ENCODE peak calls at places on chromosomes 7 and 10, in six cellular contexts. One of them, this sample, is unnamed.

GRCh38 chr10:102072867-102073527 is 7.8 kb downstream of the HPS6 start:
- DNase-seq in NCI-H2171 treated with DMSO at 0.1 percent for 48 hours: peak
- DNase-seq in B cell: peak
- DNase-seq in foreskin fibroblast: peak
- DNase-seq in epithelial cell of esophagus: peak
- DNase-seq in GM13977: peak
- DNase-seq in this sample: peak

GRCh38 chr7:149782682-149783345 is 9.4 kb upstream of the ZNF467 start:
- DNase-seq in NCI-H2171 treated with DMSO at 0.1 percent for 48 hours: no peak
- DNase-seq in B cell: no peak
- DNase-seq in foreskin fibroblast: no peak
- DNase-seq in epithelial cell of esophagus: no peak
- DNase-seq in GM13977: no peak
- DNase-seq in this sample: no peak

GRCh38 chr10:25308278-25308677 is 133.5 kb downstream of the GPR158 start:
- DNase-seq in NCI-H2171 treated with DMSO at 0.1 percent for 48 hours: no peak
- DNase-seq in B cell: no peak
- DNase-seq in foreskin fibroblast: no peak
- DNase-seq in epithelial cell of esophagus: no peak
- DNase-seq in GM13977: no peak
- DNase-seq in this sample: no peak

GRCh38 chr7:5594616-5595544 is 171.2 kb upstream of the TNRC18 start:
- DNase-seq in NCI-H2171 treated with DMSO at 0.1 percent for 48 hours: peak
- DNase-seq in B cell: peak
- DNase-seq in foreskin fibroblast: peak
- DNase-seq in epithelial cell of esophagus: peak
- DNase-seq in GM13977: peak
- DNase-seq in this sample: no peak

GRCh38 chr7:115230882-115231508 is 309.1 kb downstream of the MDFIC start:
- DNase-seq in NCI-H2171 treated with DMSO at 0.1 percent for 48 hours: peak
- DNase-seq in B cell: no peak
- DNase-seq in foreskin fibroblast: peak
- DNase-seq in epithelial cell of esophagus: peak
- DNase-seq in GM13977: no peak
- DNase-seq in this sample: peak

GRCh38 chr7:87833130-87833529 is 43.0 kb downstream of the SLC25A40 start:
- DNase-seq in NCI-H2171 treated with DMSO at 0.1 percent for 48 hours: peak
- DNase-seq in B cell: no peak
- DNase-seq in foreskin fibroblast: no peak
- DNase-seq in epithelial cell of esophagus: peak
- DNase-seq in GM13977: no peak
- DNase-seq in this sample: no peak

GRCh38 chr10:132826524-132827422 is 40.8 kb upstream of the NKX6-2 start:
- DNase-seq in NCI-H2171 treated with DMSO at 0.1 percent for 48 hours: no peak
- DNase-seq in B cell: no peak
- DNase-seq in foreskin fibroblast: no peak
- DNase-seq in epithelial cell of esophagus: no peak
- DNase-seq in GM13977: no peak
- DNase-seq in this sample: no peak

GRCh38 chr7:108307246-108307982 is 148.8 kb downstream of the NRCAM start:
- DNase-seq in NCI-H2171 treated with DMSO at 0.1 percent for 48 hours: peak
- DNase-seq in B cell: no peak
- DNase-seq in foreskin fibroblast: no peak
- DNase-seq in epithelial cell of esophagus: peak
- DNase-seq in GM13977: no peak
- DNase-seq in this sample: no peak

GRCh38 chr10:108204528-108205313 is 1040.2 kb upstream of the SORCS1 start:
- DNase-seq in NCI-H2171 treated with DMSO at 0.1 percent for 48 hours: no peak
- DNase-seq in B cell: no peak
- DNase-seq in foreskin fibroblast: peak
- DNase-seq in epithelial cell of esophagus: peak
- DNase-seq in GM13977: peak
- DNase-seq in this sample: peak

GRCh38 chr7:4682621-4683042 is 537 bp downstream of the FOXK1 start:
- DNase-seq in NCI-H2171 treated with DMSO at 0.1 percent for 48 hours: peak
- DNase-seq in B cell: no peak
- DNase-seq in foreskin fibroblast: peak
- DNase-seq in epithelial cell of esophagus: peak
- DNase-seq in GM13977: no peak
- DNase-seq in this sample: peak

GRCh38 chr7:30469303-30469702 is 9.3 kb downstream of the NOD1 start:
- DNase-seq in NCI-H2171 treated with DMSO at 0.1 percent for 48 hours: peak
- DNase-seq in B cell: no peak
- DNase-seq in foreskin fibroblast: peak
- DNase-seq in epithelial cell of esophagus: peak
- DNase-seq in GM13977: no peak
- DNase-seq in this sample: peak

GRCh38 chr7:151053751-151054150 is 3.9 kb downstream of the CDK5 start:
- DNase-seq in NCI-H2171 treated with DMSO at 0.1 percent for 48 hours: no peak
- DNase-seq in B cell: no peak
- DNase-seq in foreskin fibroblast: no peak
- DNase-seq in epithelial cell of esophagus: no peak
- DNase-seq in GM13977: no peak
- DNase-seq in this sample: no peak

GRCh38 chr10:35219906-35220890 is 93.6 kb downstream of the CREM start:
- DNase-seq in NCI-H2171 treated with DMSO at 0.1 percent for 48 hours: no peak
- DNase-seq in B cell: no peak
- DNase-seq in foreskin fibroblast: no peak
- DNase-seq in epithelial cell of esophagus: no peak
- DNase-seq in GM13977: no peak
- DNase-seq in this sample: peak

GRCh38 chr10:103480521-103480920 is 1.5 kb upstream of the CALHM3 start:
- DNase-seq in NCI-H2171 treated with DMSO at 0.1 percent for 48 hours: no peak
- DNase-seq in B cell: no peak
- DNase-seq in foreskin fibroblast: peak
- DNase-seq in epithelial cell of esophagus: no peak
- DNase-seq in GM13977: no peak
- DNase-seq in this sample: no peak

GRCh38 chr7:22559829-22560489 is 60.0 kb upstream of the STEAP1B start:
- DNase-seq in NCI-H2171 treated with DMSO at 0.1 percent for 48 hours: peak
- DNase-seq in B cell: peak
- DNase-seq in foreskin fibroblast: peak
- DNase-seq in epithelial cell of esophagus: peak
- DNase-seq in GM13977: peak
- DNase-seq in this sample: peak

GRCh38 chr7:159112136-159113011 is 32.3 kb downstream of the VIPR2 start:
- DNase-seq in NCI-H2171 treated with DMSO at 0.1 percent for 48 hours: no peak
- DNase-seq in B cell: no peak
- DNase-seq in foreskin fibroblast: no peak
- DNase-seq in epithelial cell of esophagus: no peak
- DNase-seq in GM13977: no peak
- DNase-seq in this sample: no peak

GRCh38 chr7:42359946-42360345 is 122.9 kb upstream of the GLI3 start:
- DNase-seq in NCI-H2171 treated with DMSO at 0.1 percent for 48 hours: no peak
- DNase-seq in B cell: no peak
- DNase-seq in foreskin fibroblast: no peak
- DNase-seq in epithelial cell of esophagus: no peak
- DNase-seq in GM13977: no peak
- DNase-seq in this sample: no peak

GRCh38 chr7:34839645-34840044 is 181.6 kb downstream of the NPSR1 start:
- DNase-seq in NCI-H2171 treated with DMSO at 0.1 percent for 48 hours: no peak
- DNase-seq in B cell: no peak
- DNase-seq in foreskin fibroblast: no peak
- DNase-seq in epithelial cell of esophagus: no peak
- DNase-seq in GM13977: no peak
- DNase-seq in this sample: no peak

GRCh38 chr10:96626795-96627194 is 40.0 kb upstream of the TM9SF3 start:
- DNase-seq in NCI-H2171 treated with DMSO at 0.1 percent for 48 hours: no peak
- DNase-seq in B cell: no peak
- DNase-seq in foreskin fibroblast: no peak
- DNase-seq in epithelial cell of esophagus: no peak
- DNase-seq in GM13977: no peak
- DNase-seq in this sample: no peak

GRCh38 chr10:77236029-77236428 is 401.6 kb downstream of the KCNMA1 start:
- DNase-seq in NCI-H2171 treated with DMSO at 0.1 percent for 48 hours: no peak
- DNase-seq in B cell: no peak
- DNase-seq in foreskin fibroblast: no peak
- DNase-seq in epithelial cell of esophagus: no peak
- DNase-seq in GM13977: no peak
- DNase-seq in this sample: no peak

GRCh38 chr10:115049957-115050356 is 43.2 kb upstream of the ATRNL1 start:
- DNase-seq in NCI-H2171 treated with DMSO at 0.1 percent for 48 hours: no peak
- DNase-seq in B cell: no peak
- DNase-seq in foreskin fibroblast: no peak
- DNase-seq in epithelial cell of esophagus: no peak
- DNase-seq in GM13977: no peak
- DNase-seq in this sample: peak